ENCODE peak calls at places on chromosomes 6 and 20, in ten cellular contexts. One of them, this sample, is unnamed.

GRCh38 chr6:34285571-34285970 is 36.8 kb upstream of the SMIM29 start:
- DNase-seq in pancreas: no peak
- DNase-seq in PC-9: no peak
- DNase-seq in endodermal cell: no peak
- DNase-seq in fibroblast of pulmonary artery: no peak
- DNase-seq in uterus: no peak
- DNase-seq in MM.1S: no peak
- DNase-seq in activated CD8-positive, alpha-beta T cell treated with anti-CD3 and anti-CD28 coated beads for 36 hours: no peak
- DNase-seq in SK-N-SH: no peak
- DNase-seq in fibroblast of lung: no peak
- DNase-seq in this sample: no peak

GRCh38 chr6:42890311-42891198 is 11.1 kb downstream of the RPL7L1 start:
- DNase-seq in pancreas: peak
- DNase-seq in PC-9: peak
- DNase-seq in endodermal cell: peak
- DNase-seq in fibroblast of pulmonary artery: peak
- DNase-seq in uterus: peak
- DNase-seq in MM.1S: peak
- DNase-seq in activated CD8-positive, alpha-beta T cell treated with anti-CD3 and anti-CD28 coated beads for 36 hours: peak
- DNase-seq in SK-N-SH: peak
- DNase-seq in fibroblast of lung: peak
- DNase-seq in this sample: peak

GRCh38 chr6:11445146-11445545 is 92.4 kb upstream of the TMEM170B start:
- DNase-seq in pancreas: no peak
- DNase-seq in PC-9: no peak
- DNase-seq in endodermal cell: no peak
- DNase-seq in fibroblast of pulmonary artery: no peak
- DNase-seq in uterus: no peak
- DNase-seq in MM.1S: no peak
- DNase-seq in activated CD8-positive, alpha-beta T cell treated with anti-CD3 and anti-CD28 coated beads for 36 hours: no peak
- DNase-seq in SK-N-SH: no peak
- DNase-seq in fibroblast of lung: no peak
- DNase-seq in this sample: no peak

GRCh38 chr20:4904127-4904860 is 97.0 kb downstream of the SLC23A2 start:
- DNase-seq in pancreas: no peak
- DNase-seq in PC-9: peak
- DNase-seq in endodermal cell: no peak
- DNase-seq in fibroblast of pulmonary artery: no peak
- DNase-seq in uterus: no peak
- DNase-seq in MM.1S: no peak
- DNase-seq in activated CD8-positive, alpha-beta T cell treated with anti-CD3 and anti-CD28 coated beads for 36 hours: no peak
- DNase-seq in SK-N-SH: no peak
- DNase-seq in fibroblast of lung: no peak
- DNase-seq in this sample: no peak

GRCh38 chr6:125114248-125114858 is 39.2 kb upstream of the TPD52L1 start:
- DNase-seq in pancreas: no peak
- DNase-seq in PC-9: peak
- DNase-seq in endodermal cell: no peak
- DNase-seq in fibroblast of pulmonary artery: peak
- DNase-seq in uterus: peak
- DNase-seq in MM.1S: peak
- DNase-seq in activated CD8-positive, alpha-beta T cell treated with anti-CD3 and anti-CD28 coated beads for 36 hours: peak
- DNase-seq in SK-N-SH: peak
- DNase-seq in fibroblast of lung: peak
- DNase-seq in this sample: no peak

GRCh38 chr6:47727391-47727790 is 29.0 kb downstream of the ADGRF4 start:
- DNase-seq in pancreas: no peak
- DNase-seq in PC-9: no peak
- DNase-seq in endodermal cell: no peak
- DNase-seq in fibroblast of pulmonary artery: no peak
- DNase-seq in uterus: no peak
- DNase-seq in MM.1S: no peak
- DNase-seq in activated CD8-positive, alpha-beta T cell treated with anti-CD3 and anti-CD28 coated beads for 36 hours: no peak
- DNase-seq in SK-N-SH: no peak
- DNase-seq in fibroblast of lung: peak
- DNase-seq in this sample: no peak

GRCh38 chr20:62303049-62303326 is 191 bp downstream of the ADRM1 start:
- DNase-seq in pancreas: no peak
- DNase-seq in PC-9: no peak
- DNase-seq in endodermal cell: no peak
- DNase-seq in fibroblast of pulmonary artery: no peak
- DNase-seq in uterus: no peak
- DNase-seq in MM.1S: no peak
- DNase-seq in activated CD8-positive, alpha-beta T cell treated with anti-CD3 and anti-CD28 coated beads for 36 hours: no peak
- DNase-seq in SK-N-SH: no peak
- DNase-seq in fibroblast of lung: no peak
- DNase-seq in this sample: no peak

GRCh38 chr20:45246109-45246508 is 8.3 kb downstream of the SLPI start:
- DNase-seq in pancreas: no peak
- DNase-seq in PC-9: no peak
- DNase-seq in endodermal cell: no peak
- DNase-seq in fibroblast of pulmonary artery: no peak
- DNase-seq in uterus: no peak
- DNase-seq in MM.1S: peak
- DNase-seq in activated CD8-positive, alpha-beta T cell treated with anti-CD3 and anti-CD28 coated beads for 36 hours: no peak
- DNase-seq in SK-N-SH: no peak
- DNase-seq in fibroblast of lung: no peak
- DNase-seq in this sample: no peak

GRCh38 chr6:71336901-71337300 is 48.3 kb downstream of the OGFRL1 start:
- DNase-seq in pancreas: no peak
- DNase-seq in PC-9: no peak
- DNase-seq in endodermal cell: no peak
- DNase-seq in fibroblast of pulmonary artery: no peak
- DNase-seq in uterus: no peak
- DNase-seq in MM.1S: no peak
- DNase-seq in activated CD8-positive, alpha-beta T cell treated with anti-CD3 and anti-CD28 coated beads for 36 hours: no peak
- DNase-seq in SK-N-SH: no peak
- DNase-seq in fibroblast of lung: no peak
- DNase-seq in this sample: no peak

GRCh38 chr20:13322621-13323020 is 101.5 kb downstream of the ISM1 start:
- DNase-seq in pancreas: no peak
- DNase-seq in PC-9: no peak
- DNase-seq in endodermal cell: peak
- DNase-seq in fibroblast of pulmonary artery: no peak
- DNase-seq in uterus: no peak
- DNase-seq in MM.1S: no peak
- DNase-seq in activated CD8-positive, alpha-beta T cell treated with anti-CD3 and anti-CD28 coated beads for 36 hours: no peak
- DNase-seq in SK-N-SH: no peak
- DNase-seq in fibroblast of lung: no peak
- DNase-seq in this sample: no peak

GRCh38 chr20:13325796-13326340 is 104.8 kb downstream of the ISM1 start:
- DNase-seq in pancreas: no peak
- DNase-seq in PC-9: no peak
- DNase-seq in endodermal cell: no peak
- DNase-seq in fibroblast of pulmonary artery: no peak
- DNase-seq in uterus: no peak
- DNase-seq in MM.1S: no peak
- DNase-seq in activated CD8-positive, alpha-beta T cell treated with anti-CD3 and anti-CD28 coated beads for 36 hours: no peak
- DNase-seq in SK-N-SH: no peak
- DNase-seq in fibroblast of lung: no peak
- DNase-seq in this sample: no peak

GRCh38 chr20:13321416-13321815 is 100.3 kb downstream of the ISM1 start:
- DNase-seq in pancreas: no peak
- DNase-seq in PC-9: no peak
- DNase-seq in endodermal cell: no peak
- DNase-seq in fibroblast of pulmonary artery: no peak
- DNase-seq in uterus: no peak
- DNase-seq in MM.1S: no peak
- DNase-seq in activated CD8-positive, alpha-beta T cell treated with anti-CD3 and anti-CD28 coated beads for 36 hours: no peak
- DNase-seq in SK-N-SH: no peak
- DNase-seq in fibroblast of lung: no peak
- DNase-seq in this sample: no peak

GRCh38 chr20:13322198-13322597 is 101.1 kb downstream of the ISM1 start:
- DNase-seq in pancreas: no peak
- DNase-seq in PC-9: no peak
- DNase-seq in endodermal cell: no peak
- DNase-seq in fibroblast of pulmonary artery: no peak
- DNase-seq in uterus: no peak
- DNase-seq in MM.1S: no peak
- DNase-seq in activated CD8-positive, alpha-beta T cell treated with anti-CD3 and anti-CD28 coated beads for 36 hours: no peak
- DNase-seq in SK-N-SH: no peak
- DNase-seq in fibroblast of lung: no peak
- DNase-seq in this sample: no peak

DNA sequence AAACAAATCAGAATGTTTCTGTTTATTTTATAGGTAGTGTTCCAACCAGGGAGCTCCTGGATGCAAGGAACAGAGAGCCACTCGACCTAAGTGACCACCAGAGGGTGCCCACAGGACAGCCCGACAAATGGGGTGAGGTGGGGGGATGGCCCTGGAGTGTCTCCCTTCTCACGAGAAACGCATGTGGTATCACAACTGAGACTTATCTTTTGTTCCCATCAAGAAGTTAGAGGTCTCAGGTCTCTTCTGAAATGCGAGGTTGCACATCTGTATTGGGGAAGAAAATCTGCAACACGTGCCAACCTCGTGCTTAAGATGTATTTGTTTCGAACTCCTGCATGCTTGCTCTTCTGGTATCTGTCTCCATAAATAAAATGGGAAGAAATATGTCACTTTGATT is 104.0 kb downstream of the ISM1 start:
- DNase-seq in pancreas: no peak
- DNase-seq in PC-9: no peak
- DNase-seq in endodermal cell: peak
- DNase-seq in fibroblast of pulmonary artery: peak
- DNase-seq in uterus: no peak
- DNase-seq in MM.1S: peak
- DNase-seq in activated CD8-positive, alpha-beta T cell treated with anti-CD3 and anti-CD28 coated beads for 36 hours: peak
- DNase-seq in SK-N-SH: peak
- DNase-seq in fibroblast of lung: peak
- DNase-seq in this sample: no peak
- TF ChIP-seq CTCF in pancreas: no peak
- TF ChIP-seq CTCF in PC-9: peak
- TF ChIP-seq CTCF in endodermal cell: peak
- TF ChIP-seq CTCF in fibroblast of pulmonary artery: peak
- TF ChIP-seq CTCF in uterus: no peak
- TF ChIP-seq CTCF in MM.1S: peak
- TF ChIP-seq CTCF in activated CD8-positive, alpha-beta T cell treated with anti-CD3 and anti-CD28 coated beads for 36 hours: peak
- TF ChIP-seq CTCF in SK-N-SH: peak
- TF ChIP-seq CTCF in fibroblast of lung: peak
- TF ChIP-seq CTCF in this sample: peak

DNA sequence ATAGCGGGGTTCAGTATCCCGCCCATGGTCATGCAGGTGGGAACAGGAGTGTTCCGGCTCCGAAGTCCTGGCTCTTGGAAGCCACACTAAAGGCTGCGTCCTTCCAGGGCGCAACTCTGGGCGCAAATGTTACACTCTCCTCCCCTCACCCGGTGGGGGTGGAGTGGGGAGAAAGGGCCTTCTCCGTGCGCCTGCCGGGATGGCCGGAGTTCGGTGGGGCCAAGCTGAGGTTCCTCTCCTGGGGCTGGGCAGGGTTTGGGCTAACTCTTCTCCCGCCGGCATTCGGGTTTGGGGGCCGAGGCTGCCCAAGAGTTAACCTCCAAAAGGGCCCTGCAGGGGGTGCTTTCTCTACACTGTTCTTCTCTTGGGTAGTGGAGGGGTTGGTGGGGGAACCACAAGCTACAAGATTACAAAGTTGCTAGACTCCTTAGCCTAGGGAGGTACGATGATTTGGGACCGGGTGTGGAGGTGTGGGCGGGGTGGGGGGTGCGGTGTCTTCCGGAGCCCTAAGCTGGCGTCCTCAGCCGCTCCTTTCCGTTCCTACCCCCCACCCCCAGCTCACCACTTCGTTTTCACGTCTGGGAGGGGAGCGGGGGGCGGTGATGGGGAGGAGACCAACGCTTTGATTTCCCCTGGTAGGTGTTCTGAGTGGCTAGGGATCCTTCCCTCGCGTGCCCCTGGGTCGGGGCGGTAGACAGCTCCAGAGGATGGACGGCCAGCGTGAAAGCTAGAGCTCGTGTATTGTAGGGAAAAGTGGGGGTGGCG is 12.3 kb downstream of the NRN1 start:
- DNase-seq in pancreas: no peak
- DNase-seq in PC-9: no peak
- DNase-seq in endodermal cell: peak
- DNase-seq in fibroblast of pulmonary artery: no peak
- DNase-seq in uterus: no peak
- DNase-seq in MM.1S: no peak
- DNase-seq in activated CD8-positive, alpha-beta T cell treated with anti-CD3 and anti-CD28 coated beads for 36 hours: peak
- DNase-seq in SK-N-SH: no peak
- DNase-seq in fibroblast of lung: no peak
- DNase-seq in this sample: no peak
- TF ChIP-seq CTCF in pancreas: no peak
- TF ChIP-seq CTCF in PC-9: no peak
- TF ChIP-seq CTCF in endodermal cell: peak
- TF ChIP-seq CTCF in fibroblast of pulmonary artery: no peak
- TF ChIP-seq CTCF in uterus: no peak
- TF ChIP-seq CTCF in MM.1S: no peak
- TF ChIP-seq CTCF in activated CD8-positive, alpha-beta T cell treated with anti-CD3 and anti-CD28 coated beads for 36 hours: peak
- TF ChIP-seq CTCF in SK-N-SH: no peak
- TF ChIP-seq CTCF in fibroblast of lung: no peak
- TF ChIP-seq CTCF in this sample: no peak

DNA sequence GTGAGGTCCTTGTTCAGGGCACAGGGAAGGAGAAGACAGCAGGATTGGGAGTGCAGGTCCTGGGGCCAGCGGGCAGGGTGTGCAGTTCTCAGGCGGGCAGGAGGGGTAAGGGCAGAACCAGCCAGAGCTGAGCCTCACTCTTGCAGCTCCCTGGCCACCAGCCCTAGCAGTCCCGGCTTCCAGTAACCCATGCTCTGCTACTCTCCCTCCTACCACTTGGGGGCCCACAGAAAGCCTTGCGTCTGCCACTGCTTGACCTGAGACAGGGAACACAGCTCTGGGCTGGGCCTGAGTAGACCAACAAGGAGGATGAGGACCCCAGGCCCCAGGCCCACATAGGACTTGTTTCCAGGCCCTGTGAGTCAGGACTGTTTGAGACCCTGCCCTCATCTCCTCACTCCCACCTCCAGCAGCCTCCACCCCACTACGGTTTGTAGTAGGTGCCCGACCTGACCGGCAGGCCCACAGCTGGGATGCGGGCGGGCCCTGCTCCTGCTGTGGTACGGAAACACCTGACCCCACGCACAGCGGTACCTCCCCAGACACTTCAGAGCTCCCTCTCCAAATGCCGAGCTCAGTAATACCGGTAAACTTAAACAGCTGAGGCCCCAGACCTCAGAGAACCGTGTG is 39.2 kb downstream of the KCNK5 start:
- DNase-seq in pancreas: no peak
- DNase-seq in PC-9: no peak
- DNase-seq in endodermal cell: peak
- DNase-seq in fibroblast of pulmonary artery: no peak
- DNase-seq in uterus: no peak
- DNase-seq in MM.1S: no peak
- DNase-seq in activated CD8-positive, alpha-beta T cell treated with anti-CD3 and anti-CD28 coated beads for 36 hours: peak
- DNase-seq in SK-N-SH: peak
- DNase-seq in fibroblast of lung: peak
- DNase-seq in this sample: no peak
- TF ChIP-seq CTCF in pancreas: peak
- TF ChIP-seq CTCF in PC-9: peak
- TF ChIP-seq CTCF in endodermal cell: peak
- TF ChIP-seq CTCF in fibroblast of pulmonary artery: no peak
- TF ChIP-seq CTCF in uterus: no peak
- TF ChIP-seq CTCF in MM.1S: peak
- TF ChIP-seq CTCF in activated CD8-positive, alpha-beta T cell treated with anti-CD3 and anti-CD28 coated beads for 36 hours: no peak
- TF ChIP-seq CTCF in SK-N-SH: no peak
- TF ChIP-seq CTCF in fibroblast of lung: peak
- TF ChIP-seq CTCF in this sample: peak

DNA sequence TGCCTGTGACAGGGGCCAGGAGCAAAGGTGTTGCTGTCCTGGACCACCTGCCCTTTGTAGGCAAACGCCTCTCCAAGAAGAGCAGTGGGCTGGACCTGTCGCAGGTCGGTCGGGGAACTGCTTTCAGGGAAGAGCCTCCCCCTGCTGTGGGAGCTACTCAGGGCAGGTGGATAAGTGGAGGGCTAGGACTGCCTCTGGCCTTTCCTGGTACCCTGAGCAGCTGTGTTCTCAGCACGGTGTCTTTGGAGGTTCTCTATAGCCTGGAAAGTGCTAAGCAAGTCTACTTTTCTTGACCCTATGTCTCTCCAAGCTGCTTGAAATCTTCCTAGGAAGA is 35.0 kb downstream of the BPIFB1 start:
- DNase-seq in pancreas: no peak
- DNase-seq in PC-9: no peak
- DNase-seq in endodermal cell: peak
- DNase-seq in fibroblast of pulmonary artery: no peak
- DNase-seq in uterus: no peak
- DNase-seq in MM.1S: no peak
- DNase-seq in activated CD8-positive, alpha-beta T cell treated with anti-CD3 and anti-CD28 coated beads for 36 hours: no peak
- DNase-seq in SK-N-SH: no peak
- DNase-seq in fibroblast of lung: no peak
- DNase-seq in this sample: no peak
- TF ChIP-seq CTCF in pancreas: no peak
- TF ChIP-seq CTCF in PC-9: no peak
- TF ChIP-seq CTCF in endodermal cell: peak
- TF ChIP-seq CTCF in fibroblast of pulmonary artery: no peak
- TF ChIP-seq CTCF in uterus: no peak
- TF ChIP-seq CTCF in MM.1S: no peak
- TF ChIP-seq CTCF in activated CD8-positive, alpha-beta T cell treated with anti-CD3 and anti-CD28 coated beads for 36 hours: no peak
- TF ChIP-seq CTCF in SK-N-SH: no peak
- TF ChIP-seq CTCF in fibroblast of lung: no peak
- TF ChIP-seq CTCF in this sample: no peak